ENCODE peak calls at places on chromosome 20, in ten cellular contexts. O is fibroblast of the aortic adventitia, R is fibroblast of mammary gland, D is ovary, G is astrocyte of the spinal cord, L is lower leg skin, T is choroid plexus epithelial cell, W is brain microvascular endothelial cell, M is AG04450, V is DND-41. Q is an unnamed sample.

GRCh38 chr20:59120491-59120890 is 43.1 kb upstream of the ZNF831 start:
- DNase-seq in O (no peak), R (no peak), D (no peak), G (no peak), L (no peak), T (no peak), W (no peak), M (no peak), V (no peak), Q (no peak)

GRCh38 chr20:62875419-62876355 is 14.1 kb upstream of the TCFL5 start:
- DNase-seq in O (peak; percentile 87), R (peak; percentile 86), D (peak; percentile 79), G (peak; percentile 56), L (peak; percentile 96), T (peak; percentile 82), W (peak; percentile 81), M (peak; percentile 32), V (no peak), Q (peak; percentile 90)

GRCh38 chr20:40275738-40276137 is 413.3 kb downstream of the MAFB start:
- DNase-seq in O (no peak), R (no peak), D (no peak), G (no peak), L (no peak), T (no peak), W (no peak), M (no peak), V (no peak), Q (no peak)

GRCh38 chr20:40815156-40816038 is 126.4 kb upstream of the MAFB start:
- DNase-seq in O (no peak), R (no peak), D (no peak), G (no peak), L (no peak), T (peak; percentile 19), W (no peak), M (no peak), V (peak; percentile 2), Q (no peak)

GRCh38 chr20:39829713-39830112 is 859.3 kb downstream of the MAFB start:
- DNase-seq in O (no peak), R (no peak), D (no peak), G (no peak), L (no peak), T (no peak), W (no peak), M (no peak), V (no peak), Q (no peak)

GRCh38 chr20:4999788-5000187 is 1.5 kb downstream of the SLC23A2 start:
- DNase-seq in O (no peak), R (no peak), D (no peak), G (no peak), L (no peak), T (no peak), W (no peak), M (no peak), V (no peak), Q (no peak)

GRCh38 chr20:37755665-37756064 is 61.8 kb downstream of the CTNNBL1 start:
- DNase-seq in O (no peak), R (peak; percentile 22), D (no peak), G (no peak), L (no peak), T (peak; percentile 20), W (no peak), M (no peak), V (no peak), Q (peak; percentile 7)

GRCh38 chr20:16236589-16237241 is 336.5 kb downstream of the KIF16B start:
- DNase-seq in O (no peak), R (no peak), D (no peak), G (no peak), L (no peak), T (no peak), W (no peak), M (no peak), V (no peak), Q (no peak)

GRCh38 chr20:2984956-2985661 is 58.3 kb upstream of the GNRH2 start:
- DNase-seq in O (peak; percentile 57), R (peak; percentile 88), D (no peak), G (peak; percentile 64), L (no peak), T (peak; percentile 76), W (peak; percentile 65), M (peak; percentile 32), V (no peak), Q (peak; percentile 34)

GRCh38 chr20:49668181-49668877 is 45.3 kb downstream of the B4GALT5 start:
- DNase-seq in O (no peak), R (no peak), D (no peak), G (no peak), L (no peak), T (no peak), W (no peak), M (no peak), V (no peak), Q (no peak)

GRCh38 chr20:23350007-23350854 is at the start of gene NXT1:
- DNase-seq in O (peak; percentile 99), R (peak; percentile 98), D (peak; percentile 98), G (peak; percentile 99), L (peak; percentile 99), T (peak; percentile 100), W (peak; percentile 99), M (peak; percentile 97), V (peak; percentile 98), Q (peak; percentile 99)
- TF ChIP-seq CTCF in O (no peak), R (no peak), D (no peak), G (peak; percentile 6), L (no peak), T (no peak), W (no peak), M (no peak), V (no peak), Q (no peak)

DNA sequence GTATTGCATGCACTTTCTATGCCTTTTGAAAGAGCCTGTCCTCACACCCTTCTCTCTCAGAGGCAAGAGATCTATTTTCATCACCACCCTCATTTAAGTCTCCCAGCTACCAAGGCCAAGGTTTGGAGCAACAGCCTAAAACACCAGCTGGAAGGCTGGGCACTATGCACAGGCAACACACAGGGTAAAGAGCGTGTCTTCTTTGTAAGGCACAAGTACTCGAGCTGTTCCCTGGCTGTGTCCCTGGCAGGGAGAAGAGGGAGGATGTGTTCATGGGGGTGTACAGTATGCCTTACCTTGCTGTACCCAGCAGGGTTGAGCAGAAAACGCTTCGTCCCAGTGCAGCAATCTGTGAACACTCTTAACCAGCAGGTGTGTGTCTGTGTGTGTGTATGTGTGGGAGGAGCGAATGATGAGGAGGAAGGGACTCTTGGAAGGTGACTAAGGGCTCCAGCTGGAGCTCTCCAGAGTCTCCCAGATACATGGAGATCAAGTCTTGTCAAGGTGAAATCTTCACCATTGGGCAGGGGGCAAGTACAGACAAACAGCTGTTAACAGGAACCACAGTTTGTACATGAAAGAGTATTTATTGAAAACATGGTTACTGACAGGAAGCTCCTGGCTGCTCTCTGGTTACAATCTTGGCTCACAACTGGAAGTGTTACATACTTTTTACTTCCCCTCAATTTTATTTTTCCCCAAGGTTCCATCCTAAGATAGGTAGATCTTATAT is 40.8 kb downstream of the ELMO2 start:
- DNase-seq in O (no peak), R (no peak), D (no peak), G (no peak), L (peak; percentile 75), T (no peak), W (no peak), M (no peak), V (no peak), Q (no peak)
- H3K4me3 ChIP-seq in O (peak overlapping the region; percentile 96), R (no peak overlapping the region), D (no peak overlapping the region), G (no peak overlapping the region), L (no peak overlapping the region), T (no peak overlapping the region), W (no peak overlapping the region), M (no peak overlapping the region), V (no peak overlapping the region), Q (no peak overlapping the region)

GRCh38 chr20:46708172-46708860 is 1.1 kb upstream of the SLC2A10 start:
- DNase-seq in O (no peak), R (no peak), D (no peak), G (no peak), L (peak; percentile 85), T (no peak), W (no peak), M (no peak), V (no peak), Q (no peak)
- TF ChIP-seq CTCF in O (no peak), R (no peak), D (no peak), G (peak; percentile 29), L (no peak), T (peak; percentile 35), W (peak; percentile 32), M (peak; percentile 7), V (no peak), Q (no peak)

GRCh38 chr20:53736757-53737403 is 143.2 kb upstream of the ZNF217 start:
- DNase-seq in O (peak; percentile 24), R (peak; percentile 44), D (no peak), G (no peak), L (no peak), T (peak; percentile 81), W (peak; percentile 19), M (no peak), V (no peak), Q (peak; percentile 58)

GRCh38 chr20:53738039-53738944 is 144.7 kb upstream of the ZNF217 start:
- DNase-seq in O (no peak), R (peak; percentile 73), D (peak; percentile 44), G (peak; percentile 80), L (peak; percentile 93), T (peak; percentile 85), W (peak; percentile 57), M (peak; percentile 36), V (no peak), Q (peak; percentile 97)

GRCh38 chr20:53737404-53738038 is 143.9 kb upstream of the ZNF217 start:
- DNase-seq in O (no peak), R (peak; percentile 22), D (no peak), G (no peak), L (no peak), T (peak; percentile 20), W (no peak), M (no peak), V (no peak), Q (peak; percentile 13)

GRCh38 chr20:53739799-53740785 is 146.5 kb upstream of the ZNF217 start:
- DNase-seq in O (no peak), R (no peak), D (no peak), G (no peak), L (no peak), T (peak; percentile 29), W (no peak), M (no peak), V (no peak), Q (peak; percentile 62)

DNA sequence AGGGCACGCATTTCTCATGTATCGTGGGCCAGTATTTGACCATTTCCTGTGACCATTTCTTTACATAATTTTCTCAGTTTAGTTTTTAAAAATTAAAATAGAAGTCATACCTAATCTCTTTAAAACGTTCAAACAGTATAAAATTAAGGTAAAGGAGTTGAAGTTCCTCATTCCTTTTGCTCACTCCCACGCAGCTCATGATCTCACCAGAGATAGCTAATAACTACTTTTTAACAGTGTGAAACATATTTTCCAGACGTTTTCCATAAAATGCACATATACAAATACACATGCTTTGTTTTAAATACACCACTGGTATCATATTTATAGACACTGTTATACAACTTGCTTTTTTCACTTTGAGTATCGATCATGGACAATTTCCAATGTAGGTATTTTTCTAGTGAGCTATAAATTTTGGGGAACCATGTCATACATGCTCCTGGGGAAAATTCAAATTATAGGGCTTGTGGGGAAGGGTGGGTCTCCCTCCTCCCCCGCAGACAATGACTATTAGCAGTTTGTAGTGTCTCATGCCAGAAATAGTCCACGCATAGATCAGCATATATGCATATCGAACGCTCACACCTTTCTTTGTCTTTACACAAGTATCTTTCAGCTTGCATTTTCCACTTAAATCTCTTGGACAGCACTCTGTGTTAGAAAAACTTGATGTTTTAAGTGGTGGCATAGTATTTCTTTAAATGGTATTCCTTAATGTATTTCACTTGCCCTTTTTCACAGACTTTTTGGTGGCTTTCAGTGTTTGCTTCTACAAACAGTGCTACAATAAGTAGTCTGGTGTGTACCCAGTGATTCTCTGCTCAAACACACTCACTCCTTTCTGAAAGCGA is 145.5 kb upstream of the ZNF217 start:
- DNase-seq in O (no peak), R (no peak), D (no peak), G (no peak), L (no peak), T (peak; percentile 12), W (no peak), M (no peak), V (no peak), Q (peak; percentile 59)
- H3K4me3 ChIP-seq in O (no peak overlapping the region), R (no peak overlapping the region), D (no peak overlapping the region), G (no peak overlapping the region), L (no peak overlapping the region), T (no peak overlapping the region), W (peak overlapping the region; percentile 12), M (no peak overlapping the region), V (no peak overlapping the region), Q (peak overlapping the region; percentile 49)